ENCODE peak calls at places on chromosome 13, in six cellular contexts. One of them, this sample, is unnamed.

GRCh38 chr13:92802776-92803175 is 423.8 kb upstream of the GPC6 start:
- DNase-seq in NCI-H510A treated with DMSO at 0.1 percent for 48 hours: no peak
- DNase-seq in CD4-positive, alpha-beta T cell: no peak
- DNase-seq in activated CD8-positive, alpha-beta memory T cell treated with anti-CD3 and anti-CD28 coated beads for 4 hours: no peak
- DNase-seq in Right ventricle myocardium superior: no peak
- DNase-seq in GM06990: no peak
- DNase-seq in this sample: no peak

GRCh38 chr13:76690611-76691010 is 195.6 kb downstream of the KCTD12 start:
- DNase-seq in NCI-H510A treated with DMSO at 0.1 percent for 48 hours: no peak
- DNase-seq in CD4-positive, alpha-beta T cell: no peak
- DNase-seq in activated CD8-positive, alpha-beta memory T cell treated with anti-CD3 and anti-CD28 coated beads for 4 hours: no peak
- DNase-seq in Right ventricle myocardium superior: no peak
- DNase-seq in GM06990: no peak
- DNase-seq in this sample: no peak

GRCh38 chr13:40662866-40663265 is 3.6 kb downstream of the FOXO1 start:
- DNase-seq in NCI-H510A treated with DMSO at 0.1 percent for 48 hours: no peak
- DNase-seq in CD4-positive, alpha-beta T cell: no peak
- DNase-seq in activated CD8-positive, alpha-beta memory T cell treated with anti-CD3 and anti-CD28 coated beads for 4 hours: no peak
- DNase-seq in Right ventricle myocardium superior: no peak
- DNase-seq in GM06990: peak
- DNase-seq in this sample: peak

GRCh38 chr13:99173606-99174005 is 27.0 kb upstream of the UBAC2 start:
- DNase-seq in NCI-H510A treated with DMSO at 0.1 percent for 48 hours: no peak
- DNase-seq in CD4-positive, alpha-beta T cell: no peak
- DNase-seq in activated CD8-positive, alpha-beta memory T cell treated with anti-CD3 and anti-CD28 coated beads for 4 hours: no peak
- DNase-seq in Right ventricle myocardium superior: no peak
- DNase-seq in GM06990: no peak
- DNase-seq in this sample: no peak

GRCh38 chr13:95188128-95188527 is 113.1 kb downstream of the ABCC4 start:
- DNase-seq in NCI-H510A treated with DMSO at 0.1 percent for 48 hours: no peak
- DNase-seq in CD4-positive, alpha-beta T cell: no peak
- DNase-seq in activated CD8-positive, alpha-beta memory T cell treated with anti-CD3 and anti-CD28 coated beads for 4 hours: no peak
- DNase-seq in Right ventricle myocardium superior: no peak
- DNase-seq in GM06990: no peak
- DNase-seq in this sample: no peak

GRCh38 chr13:83996415-83996814 is 114.1 kb upstream of the SLITRK1 start:
- DNase-seq in NCI-H510A treated with DMSO at 0.1 percent for 48 hours: no peak
- DNase-seq in CD4-positive, alpha-beta T cell: no peak
- DNase-seq in activated CD8-positive, alpha-beta memory T cell treated with anti-CD3 and anti-CD28 coated beads for 4 hours: no peak
- DNase-seq in Right ventricle myocardium superior: no peak
- DNase-seq in GM06990: no peak
- DNase-seq in this sample: no peak

GRCh38 chr13:98155475-98156111 is 12.7 kb downstream of the FARP1 start:
- DNase-seq in NCI-H510A treated with DMSO at 0.1 percent for 48 hours: no peak
- DNase-seq in CD4-positive, alpha-beta T cell: no peak
- DNase-seq in activated CD8-positive, alpha-beta memory T cell treated with anti-CD3 and anti-CD28 coated beads for 4 hours: no peak
- DNase-seq in Right ventricle myocardium superior: no peak
- DNase-seq in GM06990: no peak
- DNase-seq in this sample: no peak

GRCh38 chr13:101397742-101398141 is 18.6 kb downstream of the NALCN start:
- DNase-seq in NCI-H510A treated with DMSO at 0.1 percent for 48 hours: no peak
- DNase-seq in CD4-positive, alpha-beta T cell: no peak
- DNase-seq in activated CD8-positive, alpha-beta memory T cell treated with anti-CD3 and anti-CD28 coated beads for 4 hours: no peak
- DNase-seq in Right ventricle myocardium superior: no peak
- DNase-seq in GM06990: no peak
- DNase-seq in this sample: no peak

GRCh38 chr13:36344886-36345437 is 1.2 kb downstream of the SPART start:
- DNase-seq in NCI-H510A treated with DMSO at 0.1 percent for 48 hours: peak
- DNase-seq in CD4-positive, alpha-beta T cell: no peak
- DNase-seq in activated CD8-positive, alpha-beta memory T cell treated with anti-CD3 and anti-CD28 coated beads for 4 hours: no peak
- DNase-seq in Right ventricle myocardium superior: no peak
- DNase-seq in GM06990: no peak
- DNase-seq in this sample: no peak

GRCh38 chr13:26219726-26220125 is 2.4 kb downstream of the RNF6 start:
- DNase-seq in NCI-H510A treated with DMSO at 0.1 percent for 48 hours: no peak
- DNase-seq in CD4-positive, alpha-beta T cell: no peak
- DNase-seq in activated CD8-positive, alpha-beta memory T cell treated with anti-CD3 and anti-CD28 coated beads for 4 hours: no peak
- DNase-seq in Right ventricle myocardium superior: no peak
- DNase-seq in GM06990: no peak
- DNase-seq in this sample: no peak

GRCh38 chr13:40207110-40207478 is 459.3 kb downstream of the FOXO1 start:
- DNase-seq in NCI-H510A treated with DMSO at 0.1 percent for 48 hours: no peak
- DNase-seq in CD4-positive, alpha-beta T cell: no peak
- DNase-seq in activated CD8-positive, alpha-beta memory T cell treated with anti-CD3 and anti-CD28 coated beads for 4 hours: no peak
- DNase-seq in Right ventricle myocardium superior: no peak
- DNase-seq in GM06990: peak
- DNase-seq in this sample: peak

GRCh38 chr13:33051632-33052031 is 35.4 kb downstream of the KL start:
- DNase-seq in NCI-H510A treated with DMSO at 0.1 percent for 48 hours: no peak
- DNase-seq in CD4-positive, alpha-beta T cell: no peak
- DNase-seq in activated CD8-positive, alpha-beta memory T cell treated with anti-CD3 and anti-CD28 coated beads for 4 hours: no peak
- DNase-seq in Right ventricle myocardium superior: no peak
- DNase-seq in GM06990: no peak
- DNase-seq in this sample: no peak

This sample was measured in GM13977.